ENCODE peak calls at places on chromosomes 4 and X, in seven cellular contexts. One of them, this sample, is unnamed.

GRCh38 chr4:31037714-31038113 is 317.5 kb downstream of the PCDH7 start:
- DNase-seq in stimulated activated CD4-positive, alpha-beta T cell treated with anti-CD3 and anti-CD28 coated beads, Interleukin-4, amount 100 ng/mL, for 24 hours: no peak
- DNase-seq in NCI-H2081: no peak
- DNase-seq in endothelial cell: no peak
- DNase-seq in esophagus muscularis mucosa: no peak
- DNase-seq in T-helper 1 cell: no peak
- DNase-seq in iPS-NIHi11: no peak
- DNase-seq in this sample: no peak

GRCh38 chrX:33831211-33831610 is 300.9 kb downstream of the FAM47A start:
- DNase-seq in stimulated activated CD4-positive, alpha-beta T cell treated with anti-CD3 and anti-CD28 coated beads, Interleukin-4, amount 100 ng/mL, for 24 hours: no peak
- DNase-seq in NCI-H2081: no peak
- DNase-seq in endothelial cell: no peak
- DNase-seq in esophagus muscularis mucosa: no peak
- DNase-seq in T-helper 1 cell: no peak
- DNase-seq in iPS-NIHi11: no peak
- DNase-seq in this sample: no peak

GRCh38 chrX:13652256-13653021 is 502 bp upstream of the TCEANC start:
- DNase-seq in stimulated activated CD4-positive, alpha-beta T cell treated with anti-CD3 and anti-CD28 coated beads, Interleukin-4, amount 100 ng/mL, for 24 hours: no peak
- DNase-seq in NCI-H2081: no peak
- DNase-seq in endothelial cell: no peak
- DNase-seq in esophagus muscularis mucosa: no peak
- DNase-seq in T-helper 1 cell: no peak
- DNase-seq in iPS-NIHi11: no peak
- DNase-seq in this sample: no peak

GRCh38 chrX:40105791-40106676 is 8.3 kb upstream of the BCOR start:
- DNase-seq in stimulated activated CD4-positive, alpha-beta T cell treated with anti-CD3 and anti-CD28 coated beads, Interleukin-4, amount 100 ng/mL, for 24 hours: peak
- DNase-seq in NCI-H2081: peak
- DNase-seq in endothelial cell: peak
- DNase-seq in esophagus muscularis mucosa: no peak
- DNase-seq in T-helper 1 cell: peak
- DNase-seq in iPS-NIHi11: no peak
- DNase-seq in this sample: peak

GRCh38 chrX:97057349-97057909 is 173.7 kb downstream of the RPA4 start:
- DNase-seq in stimulated activated CD4-positive, alpha-beta T cell treated with anti-CD3 and anti-CD28 coated beads, Interleukin-4, amount 100 ng/mL, for 24 hours: no peak
- DNase-seq in NCI-H2081: peak
- DNase-seq in endothelial cell: no peak
- DNase-seq in esophagus muscularis mucosa: no peak
- DNase-seq in T-helper 1 cell: no peak
- DNase-seq in iPS-NIHi11: peak
- DNase-seq in this sample: no peak

GRCh38 chr4:178462710-178463109 is 1020.5 kb upstream of the AGA start:
- DNase-seq in stimulated activated CD4-positive, alpha-beta T cell treated with anti-CD3 and anti-CD28 coated beads, Interleukin-4, amount 100 ng/mL, for 24 hours: no peak
- DNase-seq in NCI-H2081: no peak
- DNase-seq in endothelial cell: no peak
- DNase-seq in esophagus muscularis mucosa: no peak
- DNase-seq in T-helper 1 cell: no peak
- DNase-seq in iPS-NIHi11: no peak
- DNase-seq in this sample: no peak

GRCh38 chrX:53089224-53089842 is 4.6 kb upstream of the KANTR start:
- DNase-seq in stimulated activated CD4-positive, alpha-beta T cell treated with anti-CD3 and anti-CD28 coated beads, Interleukin-4, amount 100 ng/mL, for 24 hours: peak
- DNase-seq in NCI-H2081: peak
- DNase-seq in endothelial cell: no peak
- DNase-seq in esophagus muscularis mucosa: no peak
- DNase-seq in T-helper 1 cell: peak
- DNase-seq in iPS-NIHi11: no peak
- DNase-seq in this sample: no peak

GRCh38 chr4:144291164-144291563 is 150.6 kb upstream of the GYPA start:
- DNase-seq in stimulated activated CD4-positive, alpha-beta T cell treated with anti-CD3 and anti-CD28 coated beads, Interleukin-4, amount 100 ng/mL, for 24 hours: no peak
- DNase-seq in NCI-H2081: no peak
- DNase-seq in endothelial cell: no peak
- DNase-seq in esophagus muscularis mucosa: no peak
- DNase-seq in T-helper 1 cell: no peak
- DNase-seq in iPS-NIHi11: no peak
- DNase-seq in this sample: no peak

GRCh38 chr4:104465201-104465600 is 29.5 kb downstream of the CXXC4 start:
- DNase-seq in stimulated activated CD4-positive, alpha-beta T cell treated with anti-CD3 and anti-CD28 coated beads, Interleukin-4, amount 100 ng/mL, for 24 hours: no peak
- DNase-seq in NCI-H2081: no peak
- DNase-seq in endothelial cell: no peak
- DNase-seq in esophagus muscularis mucosa: no peak
- DNase-seq in T-helper 1 cell: no peak
- DNase-seq in iPS-NIHi11: no peak
- DNase-seq in this sample: no peak

GRCh38 chr4:123055943-123056342 is 133.5 kb upstream of the NUDT6 start:
- DNase-seq in stimulated activated CD4-positive, alpha-beta T cell treated with anti-CD3 and anti-CD28 coated beads, Interleukin-4, amount 100 ng/mL, for 24 hours: no peak
- DNase-seq in NCI-H2081: no peak
- DNase-seq in endothelial cell: no peak
- DNase-seq in esophagus muscularis mucosa: no peak
- DNase-seq in T-helper 1 cell: no peak
- DNase-seq in iPS-NIHi11: no peak
- DNase-seq in this sample: no peak

GRCh38 chrX:104988038-104988437 is 232.5 kb downstream of the TEX13A start:
- DNase-seq in stimulated activated CD4-positive, alpha-beta T cell treated with anti-CD3 and anti-CD28 coated beads, Interleukin-4, amount 100 ng/mL, for 24 hours: no peak
- DNase-seq in NCI-H2081: no peak
- DNase-seq in endothelial cell: no peak
- DNase-seq in esophagus muscularis mucosa: no peak
- DNase-seq in T-helper 1 cell: no peak
- DNase-seq in iPS-NIHi11: no peak
- DNase-seq in this sample: no peak

GRCh38 chr4:138697771-138698170 is 317.8 kb upstream of the NOCT start:
- DNase-seq in stimulated activated CD4-positive, alpha-beta T cell treated with anti-CD3 and anti-CD28 coated beads, Interleukin-4, amount 100 ng/mL, for 24 hours: no peak
- DNase-seq in NCI-H2081: no peak
- DNase-seq in endothelial cell: no peak
- DNase-seq in esophagus muscularis mucosa: no peak
- DNase-seq in T-helper 1 cell: no peak
- DNase-seq in iPS-NIHi11: no peak
- DNase-seq in this sample: no peak

GRCh38 chrX:69314436-69315348 is 149.4 kb upstream of the PJA1 start:
- DNase-seq in stimulated activated CD4-positive, alpha-beta T cell treated with anti-CD3 and anti-CD28 coated beads, Interleukin-4, amount 100 ng/mL, for 24 hours: no peak
- DNase-seq in NCI-H2081: no peak
- DNase-seq in endothelial cell: no peak
- DNase-seq in esophagus muscularis mucosa: no peak
- DNase-seq in T-helper 1 cell: no peak
- DNase-seq in iPS-NIHi11: no peak
- DNase-seq in this sample: no peak

GRCh38 chr4:56655209-56655626 is 25.9 kb downstream of the HOPX start:
- DNase-seq in stimulated activated CD4-positive, alpha-beta T cell treated with anti-CD3 and anti-CD28 coated beads, Interleukin-4, amount 100 ng/mL, for 24 hours: no peak
- DNase-seq in NCI-H2081: no peak
- DNase-seq in endothelial cell: peak
- DNase-seq in esophagus muscularis mucosa: no peak
- DNase-seq in T-helper 1 cell: no peak
- DNase-seq in iPS-NIHi11: peak
- DNase-seq in this sample: no peak

GRCh38 chr4:147361726-147362125 is 119.2 kb upstream of the EDNRA start:
- DNase-seq in stimulated activated CD4-positive, alpha-beta T cell treated with anti-CD3 and anti-CD28 coated beads, Interleukin-4, amount 100 ng/mL, for 24 hours: no peak
- DNase-seq in NCI-H2081: no peak
- DNase-seq in endothelial cell: no peak
- DNase-seq in esophagus muscularis mucosa: no peak
- DNase-seq in T-helper 1 cell: no peak
- DNase-seq in iPS-NIHi11: no peak
- DNase-seq in this sample: no peak

GRCh38 chr4:156571146-156571545 is 400.5 kb downstream of the PDGFC start:
- DNase-seq in stimulated activated CD4-positive, alpha-beta T cell treated with anti-CD3 and anti-CD28 coated beads, Interleukin-4, amount 100 ng/mL, for 24 hours: no peak
- DNase-seq in NCI-H2081: no peak
- DNase-seq in endothelial cell: no peak
- DNase-seq in esophagus muscularis mucosa: no peak
- DNase-seq in T-helper 1 cell: no peak
- DNase-seq in iPS-NIHi11: no peak
- DNase-seq in this sample: no peak

GRCh38 chrX:74421181-74422028 is at the start of gene SLC16A2:
- DNase-seq in stimulated activated CD4-positive, alpha-beta T cell treated with anti-CD3 and anti-CD28 coated beads, Interleukin-4, amount 100 ng/mL, for 24 hours: peak
- DNase-seq in NCI-H2081: peak
- DNase-seq in endothelial cell: peak
- DNase-seq in esophagus muscularis mucosa: no peak
- DNase-seq in T-helper 1 cell: peak
- DNase-seq in iPS-NIHi11: peak
- DNase-seq in this sample: peak

GRCh38 chrX:69505772-69506616 is 1.9 kb downstream of the NALF2 start:
- DNase-seq in stimulated activated CD4-positive, alpha-beta T cell treated with anti-CD3 and anti-CD28 coated beads, Interleukin-4, amount 100 ng/mL, for 24 hours: no peak
- DNase-seq in NCI-H2081: no peak
- DNase-seq in endothelial cell: peak
- DNase-seq in esophagus muscularis mucosa: peak
- DNase-seq in T-helper 1 cell: no peak
- DNase-seq in iPS-NIHi11: no peak
- DNase-seq in this sample: no peak

GRCh38 chrX:118367338-118367737 is 21.4 kb downstream of the WDR44 start:
- DNase-seq in stimulated activated CD4-positive, alpha-beta T cell treated with anti-CD3 and anti-CD28 coated beads, Interleukin-4, amount 100 ng/mL, for 24 hours: no peak
- DNase-seq in NCI-H2081: no peak
- DNase-seq in endothelial cell: no peak
- DNase-seq in esophagus muscularis mucosa: no peak
- DNase-seq in T-helper 1 cell: no peak
- DNase-seq in iPS-NIHi11: no peak
- DNase-seq in this sample: no peak

GRCh38 chr4:17758459-17758858 is 23.0 kb downstream of the FAM184B start:
- DNase-seq in stimulated activated CD4-positive, alpha-beta T cell treated with anti-CD3 and anti-CD28 coated beads, Interleukin-4, amount 100 ng/mL, for 24 hours: no peak
- DNase-seq in NCI-H2081: no peak
- DNase-seq in endothelial cell: no peak
- DNase-seq in esophagus muscularis mucosa: no peak
- DNase-seq in T-helper 1 cell: no peak
- DNase-seq in iPS-NIHi11: no peak
- DNase-seq in this sample: no peak

GRCh38 chrX:30822068-30822671 is 66.9 kb downstream of the TAB3 start:
- DNase-seq in stimulated activated CD4-positive, alpha-beta T cell treated with anti-CD3 and anti-CD28 coated beads, Interleukin-4, amount 100 ng/mL, for 24 hours: no peak
- DNase-seq in NCI-H2081: no peak
- DNase-seq in endothelial cell: no peak
- DNase-seq in esophagus muscularis mucosa: no peak
- DNase-seq in T-helper 1 cell: no peak
- DNase-seq in iPS-NIHi11: no peak
- DNase-seq in this sample: no peak

GRCh38 chr4:7004331-7004730 is 38.8 kb upstream of the TADA2B start:
- DNase-seq in stimulated activated CD4-positive, alpha-beta T cell treated with anti-CD3 and anti-CD28 coated beads, Interleukin-4, amount 100 ng/mL, for 24 hours: no peak
- DNase-seq in NCI-H2081: no peak
- DNase-seq in endothelial cell: no peak
- DNase-seq in esophagus muscularis mucosa: no peak
- DNase-seq in T-helper 1 cell: no peak
- DNase-seq in iPS-NIHi11: no peak
- DNase-seq in this sample: no peak

GRCh38 chr4:2322227-2322626 is 60.3 kb upstream of the MXD4 start:
- DNase-seq in stimulated activated CD4-positive, alpha-beta T cell treated with anti-CD3 and anti-CD28 coated beads, Interleukin-4, amount 100 ng/mL, for 24 hours: no peak
- DNase-seq in NCI-H2081: no peak
- DNase-seq in endothelial cell: no peak
- DNase-seq in esophagus muscularis mucosa: peak
- DNase-seq in T-helper 1 cell: no peak
- DNase-seq in iPS-NIHi11: no peak
- DNase-seq in this sample: no peak

GRCh38 chr4:8725845-8726244 is 133.3 kb downstream of the CPZ start:
- DNase-seq in stimulated activated CD4-positive, alpha-beta T cell treated with anti-CD3 and anti-CD28 coated beads, Interleukin-4, amount 100 ng/mL, for 24 hours: no peak
- DNase-seq in NCI-H2081: no peak
- DNase-seq in endothelial cell: no peak
- DNase-seq in esophagus muscularis mucosa: no peak
- DNase-seq in T-helper 1 cell: no peak
- DNase-seq in iPS-NIHi11: no peak
- DNase-seq in this sample: no peak

GRCh38 chr4:121950680-121951569 is 935 bp downstream of the TRPC3 start:
- DNase-seq in stimulated activated CD4-positive, alpha-beta T cell treated with anti-CD3 and anti-CD28 coated beads, Interleukin-4, amount 100 ng/mL, for 24 hours: peak
- DNase-seq in NCI-H2081: no peak
- DNase-seq in endothelial cell: peak
- DNase-seq in esophagus muscularis mucosa: no peak
- DNase-seq in T-helper 1 cell: no peak
- DNase-seq in iPS-NIHi11: peak
- DNase-seq in this sample: no peak

GRCh38 chrX:17597836-17598434 is 139.4 kb upstream of the SCML1 start:
- DNase-seq in stimulated activated CD4-positive, alpha-beta T cell treated with anti-CD3 and anti-CD28 coated beads, Interleukin-4, amount 100 ng/mL, for 24 hours: no peak
- DNase-seq in NCI-H2081: no peak
- DNase-seq in endothelial cell: no peak
- DNase-seq in esophagus muscularis mucosa: no peak
- DNase-seq in T-helper 1 cell: no peak
- DNase-seq in iPS-NIHi11: no peak
- DNase-seq in this sample: peak

GRCh38 chr4:84790769-84791565 is 175.5 kb downstream of the WDFY3 start:
- DNase-seq in stimulated activated CD4-positive, alpha-beta T cell treated with anti-CD3 and anti-CD28 coated beads, Interleukin-4, amount 100 ng/mL, for 24 hours: no peak
- DNase-seq in NCI-H2081: no peak
- DNase-seq in endothelial cell: no peak
- DNase-seq in esophagus muscularis mucosa: no peak
- DNase-seq in T-helper 1 cell: no peak
- DNase-seq in iPS-NIHi11: no peak
- DNase-seq in this sample: no peak

GRCh38 chr4:19807505-19807904 is 444.2 kb upstream of the SLIT2 start:
- DNase-seq in stimulated activated CD4-positive, alpha-beta T cell treated with anti-CD3 and anti-CD28 coated beads, Interleukin-4, amount 100 ng/mL, for 24 hours: no peak
- DNase-seq in NCI-H2081: no peak
- DNase-seq in endothelial cell: no peak
- DNase-seq in esophagus muscularis mucosa: no peak
- DNase-seq in T-helper 1 cell: no peak
- DNase-seq in iPS-NIHi11: peak
- DNase-seq in this sample: no peak

GRCh38 chr4:159070742-159071141 is 32.1 kb upstream of the RAPGEF2 start:
- DNase-seq in stimulated activated CD4-positive, alpha-beta T cell treated with anti-CD3 and anti-CD28 coated beads, Interleukin-4, amount 100 ng/mL, for 24 hours: no peak
- DNase-seq in NCI-H2081: no peak
- DNase-seq in endothelial cell: no peak
- DNase-seq in esophagus muscularis mucosa: peak
- DNase-seq in T-helper 1 cell: no peak
- DNase-seq in iPS-NIHi11: no peak
- DNase-seq in this sample: no peak

GRCh38 chr4:152515678-152516077 is 20.2 kb downstream of the FBXW7 start:
- DNase-seq in stimulated activated CD4-positive, alpha-beta T cell treated with anti-CD3 and anti-CD28 coated beads, Interleukin-4, amount 100 ng/mL, for 24 hours: no peak
- DNase-seq in NCI-H2081: no peak
- DNase-seq in endothelial cell: no peak
- DNase-seq in esophagus muscularis mucosa: no peak
- DNase-seq in T-helper 1 cell: no peak
- DNase-seq in iPS-NIHi11: no peak
- DNase-seq in this sample: no peak

GRCh38 chrX:57453901-57454300 is 137.9 kb upstream of the ZXDB start:
- DNase-seq in stimulated activated CD4-positive, alpha-beta T cell treated with anti-CD3 and anti-CD28 coated beads, Interleukin-4, amount 100 ng/mL, for 24 hours: peak
- DNase-seq in NCI-H2081: peak
- DNase-seq in endothelial cell: peak
- DNase-seq in esophagus muscularis mucosa: no peak
- DNase-seq in T-helper 1 cell: no peak
- DNase-seq in iPS-NIHi11: peak
- DNase-seq in this sample: no peak

GRCh38 chrX:10239611-10240064 is 82.9 kb downstream of the CLCN4 start:
- DNase-seq in stimulated activated CD4-positive, alpha-beta T cell treated with anti-CD3 and anti-CD28 coated beads, Interleukin-4, amount 100 ng/mL, for 24 hours: no peak
- DNase-seq in NCI-H2081: no peak
- DNase-seq in endothelial cell: no peak
- DNase-seq in esophagus muscularis mucosa: no peak
- DNase-seq in T-helper 1 cell: no peak
- DNase-seq in iPS-NIHi11: no peak
- DNase-seq in this sample: no peak

GRCh38 chrX:53318766-53319353 is 37.5 kb upstream of the IQSEC2 start:
- DNase-seq in stimulated activated CD4-positive, alpha-beta T cell treated with anti-CD3 and anti-CD28 coated beads, Interleukin-4, amount 100 ng/mL, for 24 hours: no peak
- DNase-seq in NCI-H2081: no peak
- DNase-seq in endothelial cell: no peak
- DNase-seq in esophagus muscularis mucosa: no peak
- DNase-seq in T-helper 1 cell: no peak
- DNase-seq in iPS-NIHi11: no peak
- DNase-seq in this sample: no peak

GRCh38 chr4:86543560-86544312 is 50.4 kb upstream of the PTPN13 start:
- DNase-seq in stimulated activated CD4-positive, alpha-beta T cell treated with anti-CD3 and anti-CD28 coated beads, Interleukin-4, amount 100 ng/mL, for 24 hours: no peak
- DNase-seq in NCI-H2081: no peak
- DNase-seq in endothelial cell: no peak
- DNase-seq in esophagus muscularis mucosa: no peak
- DNase-seq in T-helper 1 cell: no peak
- DNase-seq in iPS-NIHi11: no peak
- DNase-seq in this sample: no peak

GRCh38 chr4:30835044-30835443 is 114.9 kb downstream of the PCDH7 start:
- DNase-seq in stimulated activated CD4-positive, alpha-beta T cell treated with anti-CD3 and anti-CD28 coated beads, Interleukin-4, amount 100 ng/mL, for 24 hours: no peak
- DNase-seq in NCI-H2081: no peak
- DNase-seq in endothelial cell: no peak
- DNase-seq in esophagus muscularis mucosa: no peak
- DNase-seq in T-helper 1 cell: no peak
- DNase-seq in iPS-NIHi11: no peak
- DNase-seq in this sample: no peak

This sample was measured in Right ventricle myocardium inferior.